ENCODE peak calls at places on chromosome 10, in five cellular contexts. D, G, L, B and F are unnamed samples.

GRCh38 chr10:101110856-101111523 is 20.1 kb upstream of the TLX1 start:
- DNase-seq in B (no peak), D (no peak), L (peak), G (no peak), F (peak)

GRCh38 chr10:23198610-23198939 is 6.5 kb downstream of the PTF1A start:
- DNase-seq in G (no peak), L (no peak), B (no peak), D (no peak), F (no peak)

GRCh38 chr10:59887006-59887405 is 19.4 kb downstream of the CCDC6 start:
- DNase-seq in B (no peak), D (no peak), L (no peak), G (no peak), F (no peak)

GRCh38 chr10:110395350-110396283 is 90.9 kb upstream of the SMNDC1 start:
- DNase-seq in G (peak), B (peak), D (no peak), L (peak), F (no peak)

GRCh38 chr10:79310911-79311573 is 36.2 kb upstream of the PPIF start:
- DNase-seq in B (no peak), D (no peak), L (no peak), G (no peak), F (no peak)

GRCh38 chr10:14670551-14671240 is 104.0 kb downstream of the FAM107B start:
- DNase-seq in L (no peak), B (peak), D (no peak), G (no peak), F (no peak)

GRCh38 chr10:89589091-89589725 is 53.8 kb upstream of the SLC16A12 start:
- DNase-seq in L (no peak), G (no peak), D (no peak), B (no peak), F (no peak)

GRCh38 chr10:78203915-78204818 is 170.5 kb downstream of the RPS24 start:
- DNase-seq in G (no peak), B (peak), L (no peak), D (no peak), F (no peak)

GRCh38 chr10:59060852-59061251 is 115.6 kb upstream of the PHYHIPL start:
- DNase-seq in B (no peak), D (no peak), L (no peak), G (no peak), F (no peak)

GRCh38 chr10:43265799-43266721 is 805 bp downstream of the RASGEF1A start:
- DNase-seq in L (peak), B (peak), G (no peak), D (peak), F (peak)
- TF ChIP-seq CTCF in L (peak), B (peak), G (peak), D (no peak), F (no peak)

GRCh38 chr10:97465982-97466381 is 20.0 kb downstream of the ZDHHC16 start:
- DNase-seq in L (no peak), B (no peak), G (no peak), D (no peak), F (no peak)
- H3K27ac ChIP-seq in L (no peak), B (no peak), G (no peak), D (no peak), F (peak)

GRCh38 chr10:28135258-28135657 is 136.4 kb upstream of the ODAD2 start:
- DNase-seq in B (no peak), L (no peak), D (no peak), G (no peak), F (no peak)
- TF ChIP-seq CTCF in B (no peak), L (no peak), D (no peak), G (no peak), F (no peak)

DNA sequence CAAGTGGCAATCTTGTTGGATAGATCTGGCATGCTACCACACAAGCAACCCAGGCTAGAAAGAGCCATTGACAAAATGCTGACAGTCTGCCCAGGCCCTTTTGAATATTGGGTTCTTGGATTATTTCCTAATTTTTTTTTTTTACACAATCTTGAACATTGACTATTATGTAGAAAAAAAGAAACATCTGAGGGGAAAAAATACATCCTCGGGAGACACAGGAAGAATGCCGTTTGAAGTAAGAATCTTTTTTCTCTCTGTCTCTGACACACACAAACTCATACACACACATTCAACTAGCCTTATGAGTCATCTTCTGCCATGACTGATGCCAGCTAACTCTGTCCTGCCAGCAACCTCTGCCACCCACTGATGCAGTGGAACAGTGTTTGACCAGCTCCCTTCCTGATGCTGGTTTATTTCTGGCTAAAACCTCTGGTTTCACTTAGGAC is 47.2 kb downstream of the SORBS1 start:
- DNase-seq in D (no peak), L (no peak), B (peak), G (no peak), F (peak)
- H3K27ac ChIP-seq in D (no peak), L (no peak), B (no peak), G (no peak), F (no peak)

GRCh38 chr10:64896582-64896981 is 1375.4 kb downstream of the REEP3 start:
- DNase-seq in D (no peak), L (no peak), B (no peak), G (no peak), F (no peak)
- TF ChIP-seq CTCF in D (no peak), L (no peak), B (no peak), G (no peak), F (no peak)

GRCh38 chr10:128605180-128605579 is 479.0 kb upstream of the MKI67 start:
- DNase-seq in D (no peak), L (no peak), G (no peak), B (no peak), F (no peak)
- H3K27ac ChIP-seq in D (no peak), L (no peak), G (no peak), B (no peak), F (no peak)

GRCh38 chr10:5146920-5147254 is 38.1 kb downstream of the AKR1C8 start:
- DNase-seq in G (no peak), D (no peak), L (no peak), B (no peak), F (no peak)
- TF ChIP-seq CTCF in G (no peak), D (no peak), L (no peak), B (no peak), F (no peak)